ENCODE peak calls at places on chromosome 2, in five cellular contexts. G is hepatocyte, M is HCT116, F is mammary epithelial cell, D is K562. N is an unnamed sample.

GRCh38 chr2:162965151-162965550 is 126.6 kb upstream of the KCNH7 start:
- DNase-seq in G (no peak), M (no peak), F (no peak), D (no peak), N (no peak)

GRCh38 chr2:102278720-102279390 is 32.5 kb upstream of the IL1RL1 start:
- DNase-seq in G (no peak), M (no peak), F (no peak), D (no peak), N (no peak)

GRCh38 chr2:227414846-227415245 is 27.1 kb upstream of the SCYGR1 start:
- DNase-seq in G (no peak), M (no peak), F (peak; percentile 95), D (no peak), N (no peak)

GRCh38 chr2:176445831-176446433 is 176.7 kb downstream of the MTX2 start:
- DNase-seq in G (no peak), M (no peak), F (peak; percentile 14), D (no peak), N (no peak)

GRCh38 chr2:3738454-3738853 is 35.1 kb downstream of the DCDC2C start:
- DNase-seq in G (peak; percentile 59), M (peak; percentile 34), F (no peak), D (no peak), N (peak; percentile 85)

GRCh38 chr2:96203130-96204028 is 5.2 kb downstream of the STARD7 start:
- DNase-seq in G (no peak), M (no peak), F (no peak), D (no peak), N (no peak)

GRCh38 chr2:113105047-113105446 is 22.4 kb upstream of the IL1RN start:
- DNase-seq in G (no peak), M (no peak), F (peak; percentile 75), D (no peak), N (peak; percentile 16)

GRCh38 chr2:166329465-166329864 is 46.3 kb downstream of the SCN9A start:
- DNase-seq in G (no peak), M (no peak), F (no peak), D (no peak), N (no peak)

GRCh38 chr2:98503481-98504096 is 58.9 kb downstream of the INPP4A start:
- DNase-seq in G (no peak), M (no peak), F (no peak), D (no peak), N (no peak)

GRCh38 chr2:231940795-231941194 is 14.6 kb upstream of the NPPC start:
- DNase-seq in G (no peak), M (no peak), F (no peak), D (no peak), N (no peak)

GRCh38 chr2:39435254-39435653 is 1.8 kb downstream of the MAP4K3 start:
- DNase-seq in G (peak; percentile 23), M (no peak), F (no peak), D (peak; percentile 23), N (no peak)

GRCh38 chr2:159290289-159290907 is 3.9 kb upstream of the WDSUB1 start:
- DNase-seq in G (peak; percentile 63), M (peak; percentile 51), F (peak; percentile 69), D (no peak), N (peak; percentile 84)

GRCh38 chr2:221488134-221488807 is 83.8 kb downstream of the EPHA4 start:
- DNase-seq in G (no peak), M (no peak), F (no peak), D (no peak), N (no peak)

GRCh38 chr2:169493360-169493759 is 14.1 kb downstream of the BBS5 start:
- DNase-seq in G (no peak), M (no peak), F (no peak), D (no peak), N (no peak)

GRCh38 chr2:62856228-62857040 is 150.9 kb downstream of the EHBP1 start:
- DNase-seq in G (no peak), M (no peak), F (no peak), D (no peak), N (no peak)
- TF ChIP-seq EZH2 in G (no peak), M (no peak), F (no peak), D (no peak), N (no peak)

DNA sequence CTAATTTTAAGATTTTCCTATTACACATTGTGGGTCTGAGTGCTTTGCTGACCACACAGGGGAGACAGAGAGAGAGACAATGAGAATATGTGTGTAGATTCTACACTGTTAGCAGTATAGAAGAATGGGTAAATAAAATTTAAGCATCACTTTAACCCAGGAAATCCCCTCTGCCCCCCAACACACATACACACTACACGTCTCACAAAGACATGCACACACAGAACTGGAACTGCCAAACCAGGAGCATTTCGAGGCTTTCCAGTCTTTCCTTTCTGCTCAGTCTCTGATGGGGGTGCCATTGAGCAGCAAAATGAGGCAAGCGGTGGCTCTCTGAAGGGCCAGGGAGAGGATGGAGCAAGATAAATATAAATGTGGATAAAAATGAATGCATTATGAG is 2.5 kb downstream of the MERTK start:
- DNase-seq in G (peak; percentile 72), M (no peak), F (peak; percentile 28), D (no peak), N (peak; percentile 80)
- TF ChIP-seq CTCF in G (peak; percentile 54), M (peak; percentile 83), F (peak; percentile 4), D (peak; percentile 66), N (peak; percentile 71)

GRCh38 chr2:69742170-69742952 is 427 bp downstream of the ANXA4 start:
- DNase-seq in G (no peak), M (no peak), F (peak; percentile 24), D (no peak), N (no peak)
- TF ChIP-seq EZH2 in G (no peak), M (no peak), F (no peak), D (no peak), N (no peak)

DNA sequence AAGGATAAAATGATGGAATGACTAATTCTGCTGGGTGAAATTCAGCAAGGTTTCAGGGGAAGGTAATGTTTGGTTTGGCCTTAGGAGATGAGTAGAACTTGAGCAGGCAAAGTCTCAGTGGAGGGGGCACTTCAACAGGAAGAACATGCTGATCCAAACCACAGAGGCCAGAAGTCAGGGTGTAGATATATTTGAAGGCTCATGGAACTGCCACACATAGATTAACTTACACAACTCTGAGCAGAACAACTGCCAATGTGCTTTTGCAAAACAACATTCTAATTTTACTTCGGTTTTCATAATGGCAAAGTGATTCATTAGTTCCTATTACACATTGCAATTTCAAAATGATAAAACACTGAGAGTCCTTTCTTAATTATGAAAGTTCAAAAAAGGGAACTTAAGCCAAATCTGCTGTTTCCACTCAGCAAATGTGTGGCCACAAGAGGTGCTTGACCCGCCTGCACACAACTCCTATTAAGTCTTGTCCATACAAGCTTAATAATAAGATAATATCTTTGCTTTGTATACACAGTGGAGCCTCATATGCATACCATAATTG is 284.8 kb downstream of the MREG start:
- DNase-seq in G (no peak), M (no peak), F (peak; percentile 99), D (no peak), N (no peak)
- TF ChIP-seq CTCF in G (no peak), M (no peak), F (no peak), D (no peak), N (no peak)

DNA sequence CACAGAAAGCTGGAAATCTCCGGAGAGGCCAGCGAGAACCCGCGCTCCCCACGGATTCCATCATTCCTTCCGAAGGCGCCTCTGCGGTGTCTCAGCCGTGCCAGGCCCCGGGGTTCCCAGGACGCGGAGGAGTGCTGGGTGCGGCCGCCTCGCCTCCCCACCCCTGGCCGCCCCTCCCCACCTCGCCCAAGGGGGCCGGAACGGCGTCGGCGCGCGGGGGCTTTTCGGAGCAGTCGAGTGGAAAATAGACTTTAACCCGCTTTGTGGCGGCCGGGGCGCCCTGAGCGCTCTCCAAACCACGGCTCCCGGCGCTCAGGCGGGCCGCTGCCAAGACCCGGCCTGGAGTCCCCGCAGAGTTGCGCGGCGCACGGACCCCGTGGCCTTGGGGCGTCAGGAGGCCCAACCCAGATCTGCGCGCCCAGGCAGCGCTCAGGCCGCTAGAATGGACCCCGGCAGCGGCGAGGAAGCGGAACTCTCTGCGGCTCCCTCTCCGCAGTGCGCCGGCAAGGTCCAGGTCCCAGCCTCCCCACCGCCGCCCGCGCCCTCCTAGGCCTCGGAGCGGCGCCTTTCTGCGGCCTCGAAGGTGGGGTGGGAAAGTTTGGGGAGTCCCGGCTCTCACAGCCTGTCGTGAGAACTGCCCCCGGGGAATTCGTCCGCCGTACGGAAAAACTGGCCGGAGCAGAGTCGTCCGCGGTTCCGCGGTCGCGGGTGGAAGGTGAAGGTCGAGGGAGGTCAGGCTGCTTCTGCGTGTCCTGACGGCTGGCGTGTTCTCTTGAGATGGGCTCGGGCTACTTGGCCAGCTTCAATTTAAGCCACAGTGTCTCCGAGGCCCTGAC is 1.2 kb upstream of the EMX1 start:
- DNase-seq in G (peak; percentile 79), M (no peak), F (peak; percentile 57), D (peak; percentile 70), N (peak; percentile 72)
- TF ChIP-seq EZH2 in G (peak; percentile 95), M (no peak), F (peak; percentile 12), D (no peak), N (peak; percentile 47)

DNA sequence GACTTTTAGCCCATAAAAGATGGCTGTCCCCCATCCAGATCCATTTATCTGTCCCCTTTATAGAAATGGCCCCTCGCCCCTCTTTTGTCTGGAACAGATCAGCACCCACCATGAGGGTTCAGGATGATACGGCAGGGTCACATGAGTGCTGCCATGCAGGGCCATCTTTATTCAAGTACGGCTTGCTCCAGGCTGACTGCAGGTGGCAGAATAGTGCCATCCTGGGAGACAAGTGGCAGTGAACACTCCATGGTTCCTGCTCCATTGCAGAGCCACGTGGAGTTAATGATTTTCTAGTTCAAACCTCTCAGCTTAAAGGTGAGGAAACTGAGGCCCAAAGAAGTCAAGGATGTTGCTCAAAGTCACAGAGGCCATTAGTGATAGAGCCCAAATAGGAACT is 180.6 kb downstream of the CLIP4 start:
- DNase-seq in G (no peak), M (peak; percentile 18), F (no peak), D (no peak), N (peak; percentile 61)
- TF ChIP-seq CTCF in G (peak; percentile 29), M (peak; percentile 25), F (peak; percentile 39), D (no peak), N (peak; percentile 67)

DNA sequence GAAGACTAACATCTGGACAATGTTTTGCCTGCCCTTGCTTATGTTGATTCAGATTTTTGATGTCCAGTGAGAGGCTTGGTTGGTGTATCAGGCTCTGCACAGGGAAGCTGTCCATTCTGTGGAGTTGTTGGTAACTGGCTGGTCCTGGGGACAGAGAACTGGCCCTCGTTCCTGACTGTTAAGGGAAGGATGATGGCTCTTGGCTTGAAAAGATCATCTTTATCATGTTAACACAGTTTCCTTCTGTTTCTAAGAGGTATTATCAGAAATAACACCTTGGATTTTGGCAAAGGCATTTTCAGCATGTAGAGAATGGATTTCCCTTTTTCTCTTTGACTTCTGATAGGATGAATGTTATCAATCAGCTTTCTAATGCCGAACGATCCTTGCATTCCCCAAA is 19.3 kb downstream of the STK25 start:
- DNase-seq in G (no peak), M (no peak), F (no peak), D (peak; percentile 63), N (no peak)
- TF ChIP-seq EZH2 in G (no peak), M (no peak), F (no peak), D (no peak), N (no peak)